ENCODE peak calls at places on chromosomes 2 and 18, in four cellular contexts. One of them, this sample, is unnamed. For H3K4me1 and H3K27me3, the result is how much of the 10 kb centered on the place peaks cover.

GRCh38 chr2:157173740-157174184 is 83.7 kb upstream of the GALNT5 start:
- DNase-seq in neural progenitor cell: no peak
- DNase-seq in ovary: no peak
- DNase-seq in adipocyte: peak
- DNase-seq in this sample: no peak

GRCh38 chr18:51668101-51668500 is 470.6 kb upstream of the MEX3C start:
- DNase-seq in neural progenitor cell: peak
- DNase-seq in ovary: peak
- DNase-seq in adipocyte: peak
- DNase-seq in this sample: peak

GRCh38 chr18:9741821-9742541 is 33.9 kb downstream of the RAB31 start:
- DNase-seq in neural progenitor cell: peak
- DNase-seq in ovary: no peak
- DNase-seq in adipocyte: no peak
- DNase-seq in this sample: no peak

GRCh38 chr2:119220720-119221301 is 2.8 kb upstream of the STEAP3 start:
- DNase-seq in neural progenitor cell: no peak
- DNase-seq in ovary: no peak
- DNase-seq in adipocyte: no peak
- DNase-seq in this sample: no peak

GRCh38 chr2:193502363-193503035 is 1307.8 kb upstream of the TMEFF2 start:
- DNase-seq in neural progenitor cell: peak
- DNase-seq in ovary: no peak
- DNase-seq in adipocyte: no peak
- DNase-seq in this sample: no peak

GRCh38 chr2:27408601-27409320 is 630 bp downstream of the PPM1G start:
- DNase-seq in neural progenitor cell: peak
- DNase-seq in ovary: no peak
- DNase-seq in adipocyte: peak
- DNase-seq in this sample: no peak

GRCh38 chr2:72864500-72864899 is 22.7 kb upstream of the SPR start:
- DNase-seq in neural progenitor cell: no peak
- DNase-seq in ovary: no peak
- DNase-seq in adipocyte: peak
- DNase-seq in this sample: no peak

GRCh38 chr2:224025874-224026273 is 13.2 kb downstream of the SERPINE2 start:
- DNase-seq in neural progenitor cell: no peak
- DNase-seq in ovary: no peak
- DNase-seq in adipocyte: no peak
- DNase-seq in this sample: peak

GRCh38 chr2:216918088-216918680 is 58.3 kb upstream of the TNP1 start:
- DNase-seq in neural progenitor cell: no peak
- DNase-seq in ovary: no peak
- DNase-seq in adipocyte: peak
- DNase-seq in this sample: no peak

GRCh38 chr2:228657807-228658402 is 476.4 kb upstream of the SPHKAP start:
- DNase-seq in neural progenitor cell: peak
- DNase-seq in ovary: no peak
- DNase-seq in adipocyte: peak
- DNase-seq in this sample: no peak

GRCh38 chr2:47842846-47843245 is 59.9 kb downstream of the MSH6 start:
- DNase-seq in neural progenitor cell: no peak
- DNase-seq in ovary: no peak
- DNase-seq in adipocyte: no peak
- DNase-seq in this sample: no peak

GRCh38 chr2:118051956-118052355 is 36.3 kb upstream of the INSIG2 start:
- DNase-seq in neural progenitor cell: no peak
- DNase-seq in ovary: no peak
- DNase-seq in adipocyte: no peak
- DNase-seq in this sample: no peak

GRCh38 chr18:69217271-69217670 is 183.4 kb upstream of the DOK6 start:
- DNase-seq in neural progenitor cell: no peak
- DNase-seq in ovary: no peak
- DNase-seq in adipocyte: no peak
- DNase-seq in this sample: no peak

GRCh38 chr2:201507725-201508124 is 56.2 kb downstream of the STRADB start:
- DNase-seq in neural progenitor cell: no peak
- DNase-seq in ovary: no peak
- DNase-seq in adipocyte: no peak
- DNase-seq in this sample: no peak

GRCh38 chr2:20213651-20214565 is 11.0 kb downstream of the SDC1 start:
- DNase-seq in neural progenitor cell: no peak
- DNase-seq in ovary: no peak
- DNase-seq in adipocyte: no peak
- DNase-seq in this sample: no peak

GRCh38 chr2:234996467-234997270 is 44.9 kb downstream of the SH3BP4 start:
- DNase-seq in neural progenitor cell: peak
- DNase-seq in ovary: no peak
- DNase-seq in adipocyte: peak
- DNase-seq in this sample: no peak

GRCh38 chr18:70645971-70646370 is 357.1 kb downstream of the SOCS6 start:
- DNase-seq in neural progenitor cell: no peak
- DNase-seq in ovary: no peak
- DNase-seq in adipocyte: no peak
- DNase-seq in this sample: no peak

GRCh38 chr18:34697233-34697632 is 12.9 kb upstream of the DTNA start:
- DNase-seq in neural progenitor cell: no peak
- DNase-seq in ovary: no peak
- DNase-seq in adipocyte: no peak
- DNase-seq in this sample: no peak

DNA sequence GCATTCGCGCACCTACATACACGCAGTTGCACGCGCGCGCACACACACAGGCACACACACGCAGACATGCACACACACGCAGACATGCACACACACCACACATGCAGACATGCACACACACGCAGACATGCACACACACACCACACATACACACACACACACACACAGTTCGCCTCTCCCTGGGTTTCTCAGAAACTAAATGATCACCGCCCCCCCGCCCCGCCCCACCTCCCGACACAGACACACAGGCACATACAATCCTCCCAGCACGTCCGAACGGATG is 1.1 kb downstream of the EPHA4 start:
- DNase-seq in neural progenitor cell: no peak
- DNase-seq in ovary: peak
- DNase-seq in adipocyte: peak
- DNase-seq in this sample: peak
- H3K4me1 ChIP-seq in neural progenitor cell: under half
- H3K4me1 ChIP-seq in ovary: under half
- H3K4me1 ChIP-seq in adipocyte: under half
- H3K4me1 ChIP-seq in this sample: under half

GRCh38 chr2:2906091-2906490 is 471.5 kb downstream of the EIPR1 start:
- DNase-seq in neural progenitor cell: no peak
- DNase-seq in ovary: no peak
- DNase-seq in adipocyte: no peak
- DNase-seq in this sample: no peak
- H3K27me3 ChIP-seq in neural progenitor cell: under half
- H3K27me3 ChIP-seq in ovary: under half
- H3K27me3 ChIP-seq in adipocyte: under half
- H3K27me3 ChIP-seq in this sample: under half

GRCh38 chr2:101699939-101700442 is 2.5 kb downstream of the MAP4K4 start:
- DNase-seq in neural progenitor cell: no peak
- DNase-seq in ovary: no peak
- DNase-seq in adipocyte: peak
- DNase-seq in this sample: no peak
- H3K4me1 ChIP-seq in neural progenitor cell: under half
- H3K4me1 ChIP-seq in ovary: under half
- H3K4me1 ChIP-seq in adipocyte: under half
- H3K4me1 ChIP-seq in this sample: under half

DNA sequence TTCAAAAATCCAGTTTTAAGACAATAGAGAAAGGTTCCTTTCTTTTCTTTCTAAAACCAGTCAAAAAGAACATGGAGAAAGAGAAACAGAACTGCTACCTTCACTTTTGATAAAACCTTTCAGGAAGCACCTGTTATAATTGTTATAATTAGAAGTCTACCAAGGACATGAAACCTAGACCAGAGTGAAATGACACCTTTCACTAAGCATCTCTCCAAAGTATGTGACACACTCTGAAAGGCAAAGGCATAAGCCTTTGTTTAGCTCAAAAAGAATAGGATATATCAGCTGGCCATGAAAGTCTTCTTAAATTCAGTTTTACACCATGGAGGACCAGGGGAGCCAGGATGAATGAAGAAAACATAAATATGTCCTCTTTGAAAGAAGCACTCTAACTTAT is 18.8 kb upstream of the RBM45 start:
- DNase-seq in neural progenitor cell: no peak
- DNase-seq in ovary: no peak
- DNase-seq in adipocyte: no peak
- DNase-seq in this sample: no peak
- H3K27me3 ChIP-seq in neural progenitor cell: under half
- H3K27me3 ChIP-seq in ovary: under half
- H3K27me3 ChIP-seq in adipocyte: under half
- H3K27me3 ChIP-seq in this sample: under half

GRCh38 chr2:174339971-174340399 is 5.2 kb downstream of the SP9 start:
- DNase-seq in neural progenitor cell: peak
- DNase-seq in ovary: no peak
- DNase-seq in adipocyte: peak
- DNase-seq in this sample: no peak
- H3K4me1 ChIP-seq in neural progenitor cell: under half
- H3K4me1 ChIP-seq in ovary: under half
- H3K4me1 ChIP-seq in adipocyte: under half
- H3K4me1 ChIP-seq in this sample: half or more

DNA sequence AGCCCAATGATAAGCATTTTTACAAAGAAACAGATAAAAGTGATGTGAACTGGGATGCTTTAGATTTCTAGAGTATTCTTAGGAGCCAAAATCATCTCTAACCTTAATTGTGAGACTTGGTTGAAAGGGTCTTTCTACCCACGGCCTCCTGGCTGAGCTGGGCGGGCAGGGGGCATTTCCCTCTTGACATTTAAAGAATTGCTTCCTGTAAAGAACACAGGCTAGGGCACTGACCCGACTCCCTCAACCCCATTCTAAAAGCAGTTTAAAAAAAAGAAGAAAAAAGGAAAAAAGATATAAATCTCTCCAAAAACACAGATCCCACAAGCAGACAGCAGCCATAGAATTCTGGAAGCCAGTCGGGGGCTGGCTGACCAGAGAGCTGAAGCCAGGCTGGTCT is 188.7 kb downstream of the HDAC4 start:
- DNase-seq in neural progenitor cell: no peak
- DNase-seq in ovary: no peak
- DNase-seq in adipocyte: no peak
- DNase-seq in this sample: no peak
- H3K27me3 ChIP-seq in neural progenitor cell: under half
- H3K27me3 ChIP-seq in ovary: under half
- H3K27me3 ChIP-seq in adipocyte: under half
- H3K27me3 ChIP-seq in this sample: under half

This sample was measured in CD8-positive, alpha-beta memory T cell.